ENCODE peak calls at places on chromosomes 12 and 14, in ten cellular contexts. M is Panc1, K is body of pancreas, J is MM.1S, E is left ventricle myocardium inferior, F is cardiac muscle cell, A is HCT116, X is IMR-90, D is GM23338, T is ascending aorta. Q is an unnamed sample.

GRCh38 chr14:45252356-45253069 is 489 bp downstream of the MIS18BP1 start:
- DNase-seq in M (no peak), K (no peak), J (no peak), E (no peak), F (peak; percentile 33), A (no peak), X (peak; percentile 5), D (peak; percentile 30), T (no peak), Q (no peak)

GRCh38 chr14:101077511-101078074 is 174.1 kb upstream of the RTL1 start:
- DNase-seq in M (no peak), K (no peak), J (no peak), E (no peak), F (peak; percentile 50), A (no peak), X (peak; percentile 33), D (peak; percentile 82), T (no peak), Q (no peak)

GRCh38 chr12:55720071-55720564 is at the start of gene RDH5:
- DNase-seq in M (no peak), K (peak; percentile 92), J (no peak), E (peak; percentile 69), F (peak; percentile 83), A (no peak), X (peak; percentile 89), D (no peak), T (peak; percentile 67), Q (no peak)

GRCh38 chr12:109191621-109192250 is 75.3 kb downstream of the ACACB start:
- DNase-seq in M (no peak), K (no peak), J (no peak), E (no peak), F (no peak), A (no peak), X (no peak), D (no peak), T (no peak), Q (no peak)

GRCh38 chr12:22228022-22228875 is 106.3 kb downstream of the ST8SIA1 start:
- DNase-seq in M (no peak), K (no peak), J (no peak), E (no peak), F (peak; percentile 27), A (no peak), X (peak; percentile 60), D (no peak), T (no peak), Q (no peak)

GRCh38 chr12:22333751-22334695 is 484 bp downstream of the ST8SIA1 start:
- DNase-seq in M (no peak), K (no peak), J (no peak), E (no peak), F (no peak), A (no peak), X (no peak), D (peak; percentile 66), T (no peak), Q (no peak)

GRCh38 chr14:100474176-100474575 is 113.0 kb downstream of the BEGAIN start:
- DNase-seq in M (no peak), K (no peak), J (no peak), E (no peak), F (no peak), A (no peak), X (no peak), D (no peak), T (no peak), Q (no peak)

GRCh38 chr12:45291518-45291917 is 75.6 kb downstream of the ANO6 start:
- DNase-seq in M (no peak), K (no peak), J (no peak), E (no peak), F (no peak), A (no peak), X (no peak), D (no peak), T (no peak), Q (no peak)

GRCh38 chr14:68459480-68460136 is 333.3 kb downstream of the ZFP36L1 start:
- DNase-seq in M (no peak), K (no peak), J (no peak), E (no peak), F (no peak), A (no peak), X (no peak), D (no peak), T (no peak), Q (no peak)

GRCh38 chr12:11171953-11172675 is 1.1 kb downstream of the SMIM10L1 start:
- DNase-seq in M (no peak), K (no peak), J (peak; percentile 12), E (no peak), F (peak; percentile 38), A (no peak), X (peak; percentile 19), D (peak; percentile 43), T (no peak), Q (no peak)

GRCh38 chr12:78224154-78224553 is 393.5 kb downstream of the NAV3 start:
- DNase-seq in M (no peak), K (no peak), J (no peak), E (no peak), F (no peak), A (no peak), X (no peak), D (no peak), T (no peak), Q (no peak)

GRCh38 chr12:127038152-127038551 is 1228.8 kb upstream of the TMEM132C start:
- DNase-seq in M (no peak), K (no peak), J (no peak), E (no peak), F (no peak), A (no peak), X (no peak), D (no peak), T (no peak), Q (no peak)

GRCh38 chr12:115227137-115227615 is 543.2 kb upstream of the TBX3 start:
- DNase-seq in M (peak; percentile 75), K (no peak), J (no peak), E (peak; percentile 33), F (peak; percentile 60), A (peak; percentile 60), X (peak; percentile 92), D (no peak), T (no peak), Q (peak; percentile 65)

GRCh38 chr12:132835076-132835870 is 6.6 kb upstream of the GOLGA3 start:
- DNase-seq in M (no peak), K (no peak), J (no peak), E (no peak), F (no peak), A (no peak), X (no peak), D (no peak), T (no peak), Q (no peak)

GRCh38 chr12:9134981-9135628 is 19.4 kb upstream of the A2M start:
- DNase-seq in M (no peak), K (no peak), J (peak; percentile 48), E (no peak), F (no peak), A (peak; percentile 8), X (peak; percentile 3), D (peak; percentile 47), T (no peak), Q (no peak)

GRCh38 chr12:88416786-88417185 is 163.5 kb downstream of the KITLG start:
- DNase-seq in M (no peak), K (no peak), J (no peak), E (no peak), F (no peak), A (no peak), X (no peak), D (no peak), T (no peak), Q (no peak)

GRCh38 chr14:85934886-85935254 is 404.9 kb downstream of the FLRT2 start:
- DNase-seq in M (no peak), K (no peak), J (peak; percentile 7), E (no peak), F (peak; percentile 0), A (no peak), X (no peak), D (no peak), T (no peak), Q (no peak)

GRCh38 chr14:24171422-24172260 is at the start of gene REC8:
- DNase-seq in M (no peak), K (peak; percentile 58), J (no peak), E (peak; percentile 61), F (peak; percentile 98), A (no peak), X (no peak), D (peak; percentile 100), T (peak; percentile 38), Q (peak; percentile 92)

GRCh38 chr12:94297325-94297724 is 148.9 kb downstream of the PLXNC1 start:
- DNase-seq in M (no peak), K (no peak), J (no peak), E (no peak), F (no peak), A (no peak), X (no peak), D (no peak), T (no peak), Q (no peak)

GRCh38 chr12:57491393-57492280 is 3.8 kb downstream of the MARS1 start:
- DNase-seq in M (no peak), K (no peak), J (no peak), E (no peak), F (no peak), A (no peak), X (no peak), D (peak; percentile 24), T (no peak), Q (no peak)
- H3K36me3 ChIP-seq in M (peaks cover 16% of the 10 kb centered on the region), K (peaks cover 18% of the 10 kb centered on the region), J (peaks cover 16% of the 10 kb centered on the region), E (peaks cover 58% of the 10 kb centered on the region), F (peaks cover 19% of the 10 kb centered on the region), A (peaks cover 21% of the 10 kb centered on the region), X (peaks cover 38% of the 10 kb centered on the region), D (peaks cover 61% of the 10 kb centered on the region), T (peaks cover 22% of the 10 kb centered on the region), Q (peaks cover 4% of the 10 kb centered on the region)

GRCh38 chr14:83441801-83442200 is 1908.1 kb upstream of the SEL1L start:
- DNase-seq in M (no peak), K (no peak), J (no peak), E (no peak), F (no peak), A (no peak), X (no peak), D (no peak), T (no peak), Q (no peak)
- TF ChIP-seq CTCF in M (no peak), K (no peak), J (no peak), E (no peak), F (no peak), A (no peak), X (no peak), D (no peak), T (no peak), Q (no peak)

GRCh38 chr14:76320486-76320885 is 55.5 kb upstream of the ESRRB start:
- DNase-seq in M (no peak), K (no peak), J (no peak), E (no peak), F (no peak), A (no peak), X (no peak), D (no peak), T (no peak), Q (no peak)
- H3K27me3 ChIP-seq in M (peaks cover 4% of the 10 kb centered on the region), K (no peaks in the 10 kb centered on the region), J (no peaks in the 10 kb centered on the region), E (no peaks in the 10 kb centered on the region), F (no peaks in the 10 kb centered on the region), A (no peaks in the 10 kb centered on the region), X (peaks cover 6% of the 10 kb centered on the region), D (no peaks in the 10 kb centered on the region), T (no peaks in the 10 kb centered on the region), Q (peaks cover 2% of the 10 kb centered on the region)

DNA sequence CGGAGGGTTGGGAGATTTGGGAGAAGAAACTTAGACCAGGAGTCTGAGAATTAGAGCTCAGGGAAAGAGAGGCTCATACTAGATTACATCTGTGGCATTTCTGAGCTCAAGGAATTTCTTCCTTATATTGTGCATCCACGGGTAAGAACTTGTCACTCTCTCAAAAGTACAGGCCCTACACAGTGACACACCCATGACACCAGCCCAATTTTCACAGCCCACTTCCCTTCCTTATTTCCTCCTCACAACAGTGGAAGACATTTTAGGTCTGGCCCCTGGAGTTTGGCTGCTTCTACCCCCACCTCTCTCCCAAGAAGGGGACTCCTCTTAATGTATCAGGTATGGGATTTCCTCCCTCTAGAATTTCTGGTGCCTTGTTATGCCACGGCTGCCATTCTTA is 9.2 kb upstream of the ZNF385A start:
- DNase-seq in M (no peak), K (no peak), J (no peak), E (no peak), F (no peak), A (no peak), X (no peak), D (no peak), T (no peak), Q (no peak)
- H3K36me3 ChIP-seq in M (peaks cover 5% of the 10 kb centered on the region), K (peaks cover 6% of the 10 kb centered on the region), J (no peaks in the 10 kb centered on the region), E (peaks cover 46% of the 10 kb centered on the region), F (peaks cover 31% of the 10 kb centered on the region), A (peaks cover 19% of the 10 kb centered on the region), X (peaks cover 56% of the 10 kb centered on the region), D (peaks cover 5% of the 10 kb centered on the region), T (peaks cover 47% of the 10 kb centered on the region), Q (peaks cover 2% of the 10 kb centered on the region)

Q was measured in kidney epithelial cell.